ENCODE peak calls at places on chromosomes 4 and X, in eight cellular contexts. One of them, this sample, is unnamed.

GRCh38 chr4:91220315-91220714 is 1083.5 kb upstream of the GRID2 start:
- DNase-seq in testis: no peak
- DNase-seq in K562: no peak
- DNase-seq in HCT116: no peak
- DNase-seq in CD8-positive, alpha-beta memory T cell: no peak
- DNase-seq in upper lobe of right lung: no peak
- DNase-seq in endodermal cell: no peak
- DNase-seq in Peyer's patch: no peak
- DNase-seq in this sample: no peak

GRCh38 chrX:25599061-25599460 is 539.1 kb upstream of the MAGEB18 start:
- DNase-seq in testis: no peak
- DNase-seq in K562: no peak
- DNase-seq in HCT116: no peak
- DNase-seq in CD8-positive, alpha-beta memory T cell: no peak
- DNase-seq in upper lobe of right lung: no peak
- DNase-seq in endodermal cell: no peak
- DNase-seq in Peyer's patch: no peak
- DNase-seq in this sample: no peak

GRCh38 chr4:13705521-13706035 is 78.1 kb upstream of the BOD1L1 start:
- DNase-seq in testis: no peak
- DNase-seq in K562: no peak
- DNase-seq in HCT116: no peak
- DNase-seq in CD8-positive, alpha-beta memory T cell: no peak
- DNase-seq in upper lobe of right lung: peak; percentile 79
- DNase-seq in endodermal cell: no peak
- DNase-seq in Peyer's patch: peak; percentile 77
- DNase-seq in this sample: no peak

GRCh38 chrX:723781-724180 is 93.2 kb downstream of the SHOX start:
- DNase-seq in testis: no peak
- DNase-seq in K562: no peak
- DNase-seq in HCT116: no peak
- DNase-seq in CD8-positive, alpha-beta memory T cell: no peak
- DNase-seq in upper lobe of right lung: no peak
- DNase-seq in endodermal cell: no peak
- DNase-seq in Peyer's patch: no peak
- DNase-seq in this sample: no peak

GRCh38 chr4:85128246-85129204 is 162.0 kb upstream of the WDFY3 start:
- DNase-seq in testis: no peak
- DNase-seq in K562: no peak
- DNase-seq in HCT116: no peak
- DNase-seq in CD8-positive, alpha-beta memory T cell: no peak
- DNase-seq in upper lobe of right lung: no peak
- DNase-seq in endodermal cell: peak; percentile 63
- DNase-seq in Peyer's patch: no peak
- DNase-seq in this sample: no peak

GRCh38 chr4:119231517-119231916 is 19.0 kb downstream of the USP53 start:
- DNase-seq in testis: no peak
- DNase-seq in K562: no peak
- DNase-seq in HCT116: no peak
- DNase-seq in CD8-positive, alpha-beta memory T cell: no peak
- DNase-seq in upper lobe of right lung: no peak
- DNase-seq in endodermal cell: no peak
- DNase-seq in Peyer's patch: no peak
- DNase-seq in this sample: no peak

GRCh38 chrX:117752745-117753144 is 363.9 kb downstream of the KLHL13 start:
- DNase-seq in testis: no peak
- DNase-seq in K562: no peak
- DNase-seq in HCT116: no peak
- DNase-seq in CD8-positive, alpha-beta memory T cell: no peak
- DNase-seq in upper lobe of right lung: no peak
- DNase-seq in endodermal cell: no peak
- DNase-seq in Peyer's patch: no peak
- DNase-seq in this sample: no peak

GRCh38 chr4:5998333-5998936 is 19.8 kb downstream of the C4orf50 start:
- DNase-seq in testis: peak; percentile 80
- DNase-seq in K562: peak; percentile 78
- DNase-seq in HCT116: peak; percentile 45
- DNase-seq in CD8-positive, alpha-beta memory T cell: peak; percentile 11
- DNase-seq in upper lobe of right lung: peak; percentile 66
- DNase-seq in endodermal cell: peak; percentile 92
- DNase-seq in Peyer's patch: peak; percentile 63
- DNase-seq in this sample: peak; percentile 71

GRCh38 chr4:24519649-24520048 is 64.7 kb downstream of the DHX15 start:
- DNase-seq in testis: peak; percentile 63
- DNase-seq in K562: no peak
- DNase-seq in HCT116: no peak
- DNase-seq in CD8-positive, alpha-beta memory T cell: no peak
- DNase-seq in upper lobe of right lung: no peak
- DNase-seq in endodermal cell: peak; percentile 35
- DNase-seq in Peyer's patch: no peak
- DNase-seq in this sample: no peak

GRCh38 chr4:98468744-98469143 is 189.7 kb downstream of the TSPAN5 start:
- DNase-seq in testis: peak; percentile 63
- DNase-seq in K562: no peak
- DNase-seq in HCT116: no peak
- DNase-seq in CD8-positive, alpha-beta memory T cell: no peak
- DNase-seq in upper lobe of right lung: no peak
- DNase-seq in endodermal cell: no peak
- DNase-seq in Peyer's patch: no peak
- DNase-seq in this sample: no peak

GRCh38 chrX:155874571-155875244 is 6.4 kb upstream of the VAMP7 start:
- DNase-seq in testis: no peak
- DNase-seq in K562: no peak
- DNase-seq in HCT116: no peak
- DNase-seq in CD8-positive, alpha-beta memory T cell: no peak
- DNase-seq in upper lobe of right lung: no peak
- DNase-seq in endodermal cell: no peak
- DNase-seq in Peyer's patch: no peak
- DNase-seq in this sample: no peak

GRCh38 chr4:98712607-98713006 is 54.2 kb upstream of the TSPAN5 start:
- DNase-seq in testis: no peak
- DNase-seq in K562: no peak
- DNase-seq in HCT116: no peak
- DNase-seq in CD8-positive, alpha-beta memory T cell: no peak
- DNase-seq in upper lobe of right lung: no peak
- DNase-seq in endodermal cell: no peak
- DNase-seq in Peyer's patch: no peak
- DNase-seq in this sample: no peak

GRCh38 chr4:116668190-116668589 is 417.2 kb downstream of the TRAM1L1 start:
- DNase-seq in testis: no peak
- DNase-seq in K562: no peak
- DNase-seq in HCT116: no peak
- DNase-seq in CD8-positive, alpha-beta memory T cell: no peak
- DNase-seq in upper lobe of right lung: no peak
- DNase-seq in endodermal cell: peak; percentile 57
- DNase-seq in Peyer's patch: no peak
- DNase-seq in this sample: no peak

GRCh38 chrX:46268429-46268828 is 276.8 kb downstream of the ZNF674 start:
- DNase-seq in testis: no peak
- DNase-seq in K562: no peak
- DNase-seq in HCT116: peak; percentile 62
- DNase-seq in CD8-positive, alpha-beta memory T cell: no peak
- DNase-seq in upper lobe of right lung: no peak
- DNase-seq in endodermal cell: no peak
- DNase-seq in Peyer's patch: peak; percentile 48
- DNase-seq in this sample: no peak

GRCh38 chr4:70365479-70365878 is 4.9 kb downstream of the SMR3A start:
- DNase-seq in testis: no peak
- DNase-seq in K562: no peak
- DNase-seq in HCT116: no peak
- DNase-seq in CD8-positive, alpha-beta memory T cell: no peak
- DNase-seq in upper lobe of right lung: no peak
- DNase-seq in endodermal cell: no peak
- DNase-seq in Peyer's patch: no peak
- DNase-seq in this sample: no peak

GRCh38 chr4:93981594-93981993 is 153.0 kb downstream of the ATOH1 start:
- DNase-seq in testis: no peak
- DNase-seq in K562: no peak
- DNase-seq in HCT116: no peak
- DNase-seq in CD8-positive, alpha-beta memory T cell: no peak
- DNase-seq in upper lobe of right lung: no peak
- DNase-seq in endodermal cell: no peak
- DNase-seq in Peyer's patch: no peak
- DNase-seq in this sample: no peak

GRCh38 chr4:166315721-166316467 is 442.9 kb downstream of the TLL1 start:
- DNase-seq in testis: no peak
- DNase-seq in K562: no peak
- DNase-seq in HCT116: no peak
- DNase-seq in CD8-positive, alpha-beta memory T cell: no peak
- DNase-seq in upper lobe of right lung: no peak
- DNase-seq in endodermal cell: peak; percentile 52
- DNase-seq in Peyer's patch: no peak
- DNase-seq in this sample: no peak

GRCh38 chr4:95640337-95640736 is 91.6 kb upstream of the UNC5C start:
- DNase-seq in testis: peak; percentile 46
- DNase-seq in K562: no peak
- DNase-seq in HCT116: no peak
- DNase-seq in CD8-positive, alpha-beta memory T cell: no peak
- DNase-seq in upper lobe of right lung: no peak
- DNase-seq in endodermal cell: no peak
- DNase-seq in Peyer's patch: no peak
- DNase-seq in this sample: no peak

GRCh38 chr4:95644417-95644816 is 95.6 kb upstream of the UNC5C start:
- DNase-seq in testis: no peak
- DNase-seq in K562: no peak
- DNase-seq in HCT116: no peak
- DNase-seq in CD8-positive, alpha-beta memory T cell: no peak
- DNase-seq in upper lobe of right lung: no peak
- DNase-seq in endodermal cell: no peak
- DNase-seq in Peyer's patch: no peak
- DNase-seq in this sample: no peak

GRCh38 chr4:95643627-95644026 is 94.9 kb upstream of the UNC5C start:
- DNase-seq in testis: no peak
- DNase-seq in K562: no peak
- DNase-seq in HCT116: no peak
- DNase-seq in CD8-positive, alpha-beta memory T cell: no peak
- DNase-seq in upper lobe of right lung: no peak
- DNase-seq in endodermal cell: no peak
- DNase-seq in Peyer's patch: no peak
- DNase-seq in this sample: no peak

GRCh38 chr4:95638920-95639501 is 90.2 kb upstream of the UNC5C start:
- DNase-seq in testis: peak; percentile 69
- DNase-seq in K562: no peak
- DNase-seq in HCT116: no peak
- DNase-seq in CD8-positive, alpha-beta memory T cell: no peak
- DNase-seq in upper lobe of right lung: no peak
- DNase-seq in endodermal cell: no peak
- DNase-seq in Peyer's patch: no peak
- DNase-seq in this sample: no peak

DNA sequence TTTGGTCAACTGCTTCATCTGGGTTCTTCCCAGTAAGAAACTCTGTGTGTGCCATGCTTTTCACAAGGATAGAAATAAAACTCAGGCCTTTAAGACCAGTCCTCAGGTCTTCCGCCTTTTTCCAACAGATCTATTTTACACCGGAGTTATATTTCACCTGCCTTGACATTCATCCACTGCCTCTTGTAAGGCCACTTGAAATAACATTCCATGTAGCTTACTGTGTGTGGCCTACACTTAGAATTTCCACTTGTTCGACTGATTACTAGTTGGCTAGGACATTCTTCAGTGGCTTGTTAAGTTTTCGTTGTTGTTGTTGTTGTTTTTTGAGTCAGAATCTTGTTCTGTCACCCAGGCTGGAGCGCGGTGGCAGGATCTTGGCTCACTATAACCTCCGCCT is 92.8 kb upstream of the UNC5C start:
- DNase-seq in testis: no peak
- DNase-seq in K562: no peak
- DNase-seq in HCT116: no peak
- DNase-seq in CD8-positive, alpha-beta memory T cell: no peak
- DNase-seq in upper lobe of right lung: no peak
- DNase-seq in endodermal cell: no peak
- DNase-seq in Peyer's patch: no peak
- DNase-seq in this sample: no peak
- H3K4me1 ChIP-seq in testis: peaks cover 30% of the 10 kb centered on the region
- H3K4me1 ChIP-seq in K562: no peaks in the 10 kb centered on the region
- H3K4me1 ChIP-seq in HCT116: no peaks in the 10 kb centered on the region
- H3K4me1 ChIP-seq in CD8-positive, alpha-beta memory T cell: no peaks in the 10 kb centered on the region
- H3K4me1 ChIP-seq in upper lobe of right lung: no peaks in the 10 kb centered on the region
- H3K4me1 ChIP-seq in endodermal cell: no peaks in the 10 kb centered on the region
- H3K4me1 ChIP-seq in Peyer's patch: no peaks in the 10 kb centered on the region
- H3K4me1 ChIP-seq in this sample: no peaks in the 10 kb centered on the region

DNA sequence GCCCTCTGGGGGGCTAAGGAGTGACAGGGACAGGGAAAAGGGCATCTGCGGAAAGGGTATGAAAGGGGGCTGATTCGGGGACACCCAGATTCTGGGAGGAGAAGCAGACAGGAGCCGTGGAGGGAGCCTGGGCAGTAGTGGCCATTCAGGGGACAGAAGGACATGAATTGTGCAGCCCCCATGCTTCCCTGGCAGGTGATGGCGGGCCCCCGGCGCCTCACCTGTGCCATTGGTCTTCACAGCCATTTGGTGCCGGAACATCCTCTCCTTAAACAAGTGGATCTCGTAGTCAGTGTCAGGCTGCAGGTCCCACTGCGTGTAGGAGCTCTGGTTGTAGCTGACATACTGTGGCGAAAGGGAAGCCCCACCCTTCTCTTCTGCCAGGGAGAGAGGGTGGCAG is 21.9 kb downstream of the L1CAM start:
- DNase-seq in testis: no peak
- DNase-seq in K562: no peak
- DNase-seq in HCT116: no peak
- DNase-seq in CD8-positive, alpha-beta memory T cell: no peak
- DNase-seq in upper lobe of right lung: no peak
- DNase-seq in endodermal cell: no peak
- DNase-seq in Peyer's patch: no peak
- DNase-seq in this sample: no peak
- H3K36me3 ChIP-seq in testis: no peaks in the 10 kb centered on the region
- H3K36me3 ChIP-seq in K562: no peaks in the 10 kb centered on the region
- H3K36me3 ChIP-seq in HCT116: no peaks in the 10 kb centered on the region
- H3K36me3 ChIP-seq in CD8-positive, alpha-beta memory T cell: no peaks in the 10 kb centered on the region
- H3K36me3 ChIP-seq in upper lobe of right lung: no peaks in the 10 kb centered on the region
- H3K36me3 ChIP-seq in endodermal cell: no peaks in the 10 kb centered on the region
- H3K36me3 ChIP-seq in Peyer's patch: no peaks in the 10 kb centered on the region
- H3K36me3 ChIP-seq in this sample: peaks cover 51% of the 10 kb centered on the region

GRCh38 chrX:133583825-133584224 is 168.5 kb upstream of the GPC4 start:
- DNase-seq in testis: no peak
- DNase-seq in K562: no peak
- DNase-seq in HCT116: no peak
- DNase-seq in CD8-positive, alpha-beta memory T cell: no peak
- DNase-seq in upper lobe of right lung: no peak
- DNase-seq in endodermal cell: no peak
- DNase-seq in Peyer's patch: no peak
- DNase-seq in this sample: no peak
- H3K4me1 ChIP-seq in testis: no peaks in the 10 kb centered on the region
- H3K4me1 ChIP-seq in K562: no peaks in the 10 kb centered on the region
- H3K4me1 ChIP-seq in HCT116: no peaks in the 10 kb centered on the region
- H3K4me1 ChIP-seq in CD8-positive, alpha-beta memory T cell: no peaks in the 10 kb centered on the region
- H3K4me1 ChIP-seq in upper lobe of right lung: no peaks in the 10 kb centered on the region
- H3K4me1 ChIP-seq in endodermal cell: no peaks in the 10 kb centered on the region
- H3K4me1 ChIP-seq in Peyer's patch: no peaks in the 10 kb centered on the region
- H3K4me1 ChIP-seq in this sample: no peaks in the 10 kb centered on the region

GRCh38 chr4:498328-498919 is 532 bp downstream of the ZNF721 start:
- DNase-seq in testis: no peak
- DNase-seq in K562: no peak
- DNase-seq in HCT116: no peak
- DNase-seq in CD8-positive, alpha-beta memory T cell: no peak
- DNase-seq in upper lobe of right lung: no peak
- DNase-seq in endodermal cell: no peak
- DNase-seq in Peyer's patch: no peak
- DNase-seq in this sample: no peak

GRCh38 chr4:504076-504475 is 5.1 kb downstream of the PIGG start:
- DNase-seq in testis: peak; percentile 34
- DNase-seq in K562: no peak
- DNase-seq in HCT116: no peak
- DNase-seq in CD8-positive, alpha-beta memory T cell: no peak
- DNase-seq in upper lobe of right lung: no peak
- DNase-seq in endodermal cell: no peak
- DNase-seq in Peyer's patch: no peak
- DNase-seq in this sample: no peak

GRCh38 chr4:499563-499962 is 553 bp downstream of the PIGG start:
- DNase-seq in testis: peak; percentile 21
- DNase-seq in K562: peak; percentile 25
- DNase-seq in HCT116: no peak
- DNase-seq in CD8-positive, alpha-beta memory T cell: no peak
- DNase-seq in upper lobe of right lung: no peak
- DNase-seq in endodermal cell: no peak
- DNase-seq in Peyer's patch: no peak
- DNase-seq in this sample: no peak
- H3K36me3 ChIP-seq in testis: no peaks in the 10 kb centered on the region
- H3K36me3 ChIP-seq in K562: peaks cover 47% of the 10 kb centered on the region
- H3K36me3 ChIP-seq in HCT116: peaks cover 40% of the 10 kb centered on the region
- H3K36me3 ChIP-seq in CD8-positive, alpha-beta memory T cell: peaks cover 20% of the 10 kb centered on the region
- H3K36me3 ChIP-seq in upper lobe of right lung: peaks cover 30% of the 10 kb centered on the region
- H3K36me3 ChIP-seq in endodermal cell: peaks cover 60% of the 10 kb centered on the region
- H3K36me3 ChIP-seq in Peyer's patch: no peaks in the 10 kb centered on the region
- H3K36me3 ChIP-seq in this sample: peaks cover 61% of the 10 kb centered on the region